ENCODE peak calls at places on chromosomes 1 and 21, in ten cellular contexts. Y is HCT116, V is cardiac muscle cell, B is AG09309, P is Peyer's patch, U is neural progenitor cell, J is fibroblast of mammary gland, C is psoas muscle, X is lower leg skin, G is adrenal gland. F is an unnamed sample.

GRCh38 chr1:80645621-80646020 is 1155.1 kb upstream of the ADGRL2 start:
- DNase-seq in Y (no peak), V (no peak), B (no peak), P (no peak), U (no peak), J (no peak), C (no peak), X (no peak), G (no peak), F (no peak)

GRCh38 chr1:70278710-70279109 is 57.5 kb downstream of the SRSF11 start:
- DNase-seq in Y (no peak), V (no peak), B (no peak), P (no peak), U (no peak), J (no peak), C (no peak), X (no peak), G (no peak), F (no peak)

GRCh38 chr1:24191860-24192259 is 4.8 kb upstream of the IFNLR1 start:
- DNase-seq in Y (no peak), V (no peak), B (no peak), P (peak; percentile 56), U (no peak), J (peak; percentile 75), C (no peak), X (no peak), G (no peak), F (peak; percentile 70)

GRCh38 chr1:168763031-168763430 is 34.0 kb upstream of the DPT start:
- DNase-seq in Y (no peak), V (no peak), B (no peak), P (no peak), U (no peak), J (no peak), C (no peak), X (no peak), G (no peak), F (no peak)

GRCh38 chr1:47212636-47213229 is 19.3 kb downstream of the TAL1 start:
- DNase-seq in Y (no peak), V (no peak), B (no peak), P (no peak), U (no peak), J (no peak), C (no peak), X (no peak), G (no peak), F (no peak)

GRCh38 chr1:160282807-160283206 is 2.1 kb downstream of the PEX19 start:
- DNase-seq in Y (no peak), V (no peak), B (no peak), P (no peak), U (peak; percentile 24), J (no peak), C (no peak), X (no peak), G (no peak), F (no peak)

GRCh38 chr1:203625623-203626189 is 926 bp upstream of the ATP2B4 start:
- DNase-seq in Y (no peak), V (no peak), B (no peak), P (peak; percentile 83), U (no peak), J (peak; percentile 65), C (no peak), X (peak; percentile 78), G (no peak), F (peak; percentile 54)

GRCh38 chr1:218553197-218553596 is 208.1 kb downstream of the TGFB2 start:
- DNase-seq in Y (no peak), V (no peak), B (no peak), P (no peak), U (no peak), J (peak; percentile 66), C (no peak), X (no peak), G (no peak), F (no peak)

GRCh38 chr21:31117046-31117916 is 79.0 kb upstream of the KRTAP19-8 start:
- DNase-seq in Y (peak; percentile 50), V (no peak), B (peak; percentile 28), P (no peak), U (no peak), J (peak; percentile 86), C (no peak), X (no peak), G (no peak), F (no peak)

GRCh38 chr1:207431508-207431907 is 22.6 kb upstream of the CR2 start:
- DNase-seq in Y (no peak), V (no peak), B (no peak), P (no peak), U (no peak), J (no peak), C (no peak), X (no peak), G (no peak), F (no peak)

GRCh38 chr1:230303822-230304221 is 122.3 kb downstream of the PGBD5 start:
- DNase-seq in Y (no peak), V (no peak), B (peak; percentile 33), P (no peak), U (no peak), J (peak; percentile 70), C (no peak), X (peak; percentile 60), G (peak; percentile 75), F (no peak)

GRCh38 chr1:210151063-210151672 is 81.4 kb upstream of the SERTAD4 start:
- DNase-seq in Y (no peak), V (no peak), B (no peak), P (no peak), U (no peak), J (no peak), C (no peak), X (no peak), G (no peak), F (no peak)

GRCh38 chr1:197955486-197956394 is 38.6 kb downstream of the LHX9 start:
- DNase-seq in Y (no peak), V (no peak), B (peak; percentile 46), P (no peak), U (no peak), J (peak; percentile 11), C (no peak), X (no peak), G (no peak), F (no peak)

GRCh38 chr1:34977858-34978257 is 7.3 kb downstream of the TMEM35B start:
- DNase-seq in Y (no peak), V (no peak), B (no peak), P (no peak), U (no peak), J (no peak), C (no peak), X (no peak), G (peak; percentile 33), F (no peak)

GRCh38 chr1:69915347-69915746 is 290.0 kb downstream of the LRRC40 start:
- DNase-seq in Y (no peak), V (no peak), B (peak; percentile 5), P (no peak), U (no peak), J (peak; percentile 61), C (no peak), X (no peak), G (no peak), F (no peak)

GRCh38 chr1:68819190-68819829 is 322.4 kb upstream of the DEPDC1 start:
- DNase-seq in Y (peak; percentile 31), V (peak; percentile 51), B (no peak), P (no peak), U (peak; percentile 56), J (peak; percentile 4), C (no peak), X (no peak), G (no peak), F (no peak)

GRCh38 chr21:26945916-26946315 is 21.0 kb downstream of the ADAMTS5 start:
- DNase-seq in Y (no peak), V (peak; percentile 37), B (no peak), P (no peak), U (no peak), J (peak; percentile 65), C (no peak), X (no peak), G (no peak), F (no peak)

GRCh38 chr1:36397083-36397377 is 678 bp downstream of the LSM10 start:
- DNase-seq in Y (no peak), V (no peak), B (no peak), P (no peak), U (no peak), J (no peak), C (no peak), X (no peak), G (no peak), F (no peak)

GRCh38 chr1:53554592-53555305 is 95.5 kb downstream of the DMRTB1 start:
- DNase-seq in Y (no peak), V (no peak), B (no peak), P (peak; percentile 15), U (no peak), J (no peak), C (no peak), X (no peak), G (peak; percentile 2), F (no peak)

GRCh38 chr21:42389449-42389835 is 6.4 kb downstream of the TMPRSS3 start:
- DNase-seq in Y (no peak), V (no peak), B (no peak), P (no peak), U (peak; percentile 42), J (no peak), C (no peak), X (no peak), G (no peak), F (no peak)
- TF ChIP-seq CTCF in Y (no peak), V (no peak), B (no peak), P (no peak), U (no peak), J (no peak), C (no peak), X (no peak), G (no peak), F (no peak)

GRCh38 chr1:42456010-42456753 is at the start of the genes PPCS and ZMYND12:
- DNase-seq in Y (peak; percentile 75), V (peak; percentile 85), B (peak; percentile 48), P (peak; percentile 96), U (peak; percentile 91), J (peak; percentile 90), C (peak; percentile 89), X (peak; percentile 82), G (peak; percentile 90), F (peak; percentile 93)
- TF ChIP-seq CTCF in Y (no peak), V (no peak), B (no peak), P (peak; percentile 61), U (peak; percentile 1), J (no peak), C (no peak), X (no peak), G (peak; percentile 36), F (no peak)

GRCh38 chr21:39175154-39175553 is 8.1 kb downstream of the PSMG1 start:
- DNase-seq in Y (no peak), V (peak; percentile 25), B (no peak), P (no peak), U (no peak), J (peak; percentile 50), C (no peak), X (no peak), G (no peak), F (no peak)
- TF ChIP-seq CTCF in Y (peak; percentile 35), V (peak; percentile 42), B (peak; percentile 20), P (peak; percentile 38), U (peak; percentile 51), J (peak; percentile 51), C (peak; percentile 45), X (no peak), G (peak; percentile 39), F (peak; percentile 14)

DNA sequence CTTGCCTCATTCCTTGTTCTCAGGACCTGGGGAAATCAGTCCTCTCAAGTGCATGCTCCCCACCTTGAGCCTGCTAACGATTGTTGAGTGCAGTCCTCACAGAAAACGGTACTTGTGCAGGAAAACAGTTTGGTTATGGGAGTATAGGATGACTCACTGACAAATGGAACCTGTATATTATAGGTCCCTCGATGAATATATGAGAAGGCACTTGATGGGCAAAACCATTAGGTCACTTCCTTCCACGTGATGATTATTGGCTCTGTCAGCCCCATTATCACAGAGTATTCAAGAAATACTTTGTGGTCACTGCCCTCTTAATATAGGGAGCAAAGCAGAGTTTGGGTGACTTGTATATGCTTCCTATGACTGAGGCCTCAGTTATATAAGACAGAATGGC is 6.2 kb downstream of the CCDC17 start:
- DNase-seq in Y (no peak), V (no peak), B (no peak), P (no peak), U (no peak), J (peak; percentile 41), C (no peak), X (no peak), G (no peak), F (no peak)
- TF ChIP-seq CTCF in Y (no peak), V (no peak), B (no peak), P (no peak), U (no peak), J (no peak), C (no peak), X (no peak), G (no peak), F (no peak)

F was measured in GM10248.